ENCODE peak calls at places on chromosomes 5 and 9, in six cellular contexts. U, P, M, N, I and K are unnamed samples.

GRCh38 chr9:3238241-3238640 is 287.6 kb downstream of the RFX3 start:
- DNase-seq in N (no peak), P (peak; percentile 65), I (no peak), M (no peak), U (no peak), K (no peak)

GRCh38 chr9:77019810-77020437 is 469 bp downstream of the FOXB2 start:
- DNase-seq in N (no peak), M (no peak), P (peak; percentile 24), I (no peak), U (no peak), K (no peak)

GRCh38 chr5:150429410-150429873 is 16.7 kb upstream of the CD74 start:
- DNase-seq in P (no peak), M (no peak), N (no peak), U (no peak), I (no peak), K (no peak)

GRCh38 chr5:58268263-58268662 is 191.6 kb downstream of the PLK2 start:
- DNase-seq in M (no peak), N (no peak), U (no peak), I (no peak), P (no peak), K (no peak)

GRCh38 chr5:72470817-72471216 is 36.4 kb downstream of the ZNF366 start:
- DNase-seq in M (no peak), N (no peak), P (peak; percentile 79), U (no peak), I (no peak), K (no peak)

GRCh38 chr5:119578937-119579336 is 50.4 kb upstream of the FAM170A start:
- DNase-seq in N (no peak), P (peak; percentile 19), I (no peak), M (no peak), U (no peak), K (no peak)

GRCh38 chr5:142391031-142391872 is 66.4 kb upstream of the SPRY4 start:
- DNase-seq in N (no peak), I (no peak), P (peak; percentile 16), U (no peak), M (no peak), K (no peak)

GRCh38 chr5:127170918-127171600 is 97.8 kb upstream of the C5orf63 start:
- DNase-seq in U (no peak), P (no peak), I (no peak), M (no peak), N (no peak), K (no peak)

GRCh38 chr9:136981588-136982231 is 1.1 kb upstream of the LCNL1 start:
- DNase-seq in P (no peak), I (no peak), N (no peak), U (no peak), M (no peak), K (no peak)

GRCh38 chr9:131402073-131402472 is 8.2 kb downstream of the PRRC2B start:
- DNase-seq in U (no peak), I (no peak), N (no peak), P (peak; percentile 77), M (no peak), K (no peak)

GRCh38 chr5:64811050-64811640 is 42.4 kb downstream of the CWC27 start:
- DNase-seq in N (no peak), P (peak; percentile 78), M (no peak), I (peak; percentile 5), U (no peak), K (no peak)

GRCh38 chr9:95368377-95369160 is 51.1 kb upstream of the FANCC start:
- DNase-seq in U (no peak), N (no peak), M (no peak), P (no peak), I (no peak), K (no peak)

GRCh38 chr5:82719368-82719767 is 357.8 kb downstream of the TMEM167A start:
- DNase-seq in P (peak; percentile 21), I (no peak), M (no peak), U (no peak), N (no peak), K (no peak)

GRCh38 chr9:4670591-4670990 is 4.3 kb upstream of the SPATA6L start:
- DNase-seq in P (no peak), M (no peak), U (no peak), N (no peak), I (no peak), K (no peak)

GRCh38 chr9:136833381-136834142 is 8.7 kb upstream of the AJM1 start:
- DNase-seq in M (no peak), I (no peak), P (no peak), U (no peak), N (no peak), K (no peak)

GRCh38 chr5:126917918-126918623 is 112.3 kb downstream of the MARCHF3 start:
- DNase-seq in U (no peak), M (no peak), N (no peak), P (peak; percentile 34), I (no peak), K (peak; percentile 39)

GRCh38 chr5:1655496-1656270 is 131.9 kb upstream of the LPCAT1 start:
- DNase-seq in U (no peak), I (no peak), N (no peak), M (no peak), P (no peak), K (peak; percentile 66)
- H3K4me3 ChIP-seq in U (no peak overlapping the region), I (no peak overlapping the region), N (no peak overlapping the region), M (no peak overlapping the region), P (no peak overlapping the region), K (no peak overlapping the region)

GRCh38 chr9:91145496-91145895 is 216.2 kb downstream of the AUH start:
- DNase-seq in M (no peak), N (no peak), P (no peak), I (no peak), U (no peak), K (no peak)
- TF ChIP-seq CTCF in M (no peak), N (no peak), P (no peak), I (no peak), U (no peak), K (no peak)

GRCh38 chr5:173968154-173968553 is 20.8 kb upstream of the C5orf47 start:
- DNase-seq in P (no peak), I (no peak), M (no peak), U (no peak), N (no peak), K (no peak)

GRCh38 chr5:173964491-173964890 is 24.5 kb upstream of the C5orf47 start:
- DNase-seq in N (no peak), U (no peak), P (no peak), M (no peak), I (no peak), K (no peak)

GRCh38 chr5:173962436-173962835 is 26.5 kb upstream of the C5orf47 start:
- DNase-seq in U (no peak), P (no peak), M (no peak), N (no peak), I (no peak), K (no peak)

GRCh38 chr5:173963107-173963506 is 25.9 kb upstream of the C5orf47 start:
- DNase-seq in U (no peak), M (no peak), P (peak; percentile 86), I (no peak), N (no peak), K (no peak)

GRCh38 chr5:173963867-173964429 is 25.0 kb upstream of the C5orf47 start:
- DNase-seq in M (no peak), N (no peak), P (peak; percentile 37), I (no peak), U (peak; percentile 41), K (no peak)
- H3K4me3 ChIP-seq in M (no peak overlapping the region), N (peak overlapping the region; percentile 5), P (peak overlapping the region; percentile 27), I (no peak overlapping the region), U (no peak overlapping the region), K (peak overlapping the region; percentile 24)

DNA sequence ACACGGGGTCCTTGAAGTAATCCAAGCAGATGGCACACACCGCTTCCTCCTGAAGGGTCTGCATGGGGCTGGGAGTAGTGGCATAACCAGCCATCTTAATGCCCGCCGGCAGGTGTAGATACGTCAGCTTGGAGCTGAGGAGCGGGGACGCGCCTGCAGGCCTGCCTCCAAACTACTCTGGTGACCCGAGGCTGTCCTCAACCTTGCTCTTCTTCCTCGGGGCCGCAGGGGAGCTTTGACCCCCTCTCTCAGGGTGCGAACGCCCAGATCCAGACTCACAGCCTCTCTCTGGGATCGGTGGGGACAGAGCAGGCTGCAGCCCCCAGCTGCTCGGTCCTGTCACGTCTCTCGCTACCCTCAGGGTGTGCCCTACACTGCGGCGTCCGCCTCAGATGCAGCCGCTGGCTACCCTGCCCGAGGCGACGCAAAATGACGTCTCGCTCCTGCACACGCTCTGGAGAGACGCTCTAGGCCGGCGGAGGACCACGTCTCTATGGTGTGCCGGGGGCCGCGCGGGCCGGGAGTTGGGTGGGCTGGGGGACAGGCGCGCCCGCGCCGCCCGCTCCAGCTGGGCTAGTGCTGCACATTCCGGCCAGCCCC is at the start of gene TRIM52:
- DNase-seq in N (no peak), P (peak; percentile 97), U (peak; percentile 93), I (peak; percentile 77), M (peak; percentile 89), K (peak; percentile 95)
- TF ChIP-seq CTCF in N (peak; percentile 2), P (no peak), U (no peak), I (no peak), M (no peak), K (no peak)

DNA sequence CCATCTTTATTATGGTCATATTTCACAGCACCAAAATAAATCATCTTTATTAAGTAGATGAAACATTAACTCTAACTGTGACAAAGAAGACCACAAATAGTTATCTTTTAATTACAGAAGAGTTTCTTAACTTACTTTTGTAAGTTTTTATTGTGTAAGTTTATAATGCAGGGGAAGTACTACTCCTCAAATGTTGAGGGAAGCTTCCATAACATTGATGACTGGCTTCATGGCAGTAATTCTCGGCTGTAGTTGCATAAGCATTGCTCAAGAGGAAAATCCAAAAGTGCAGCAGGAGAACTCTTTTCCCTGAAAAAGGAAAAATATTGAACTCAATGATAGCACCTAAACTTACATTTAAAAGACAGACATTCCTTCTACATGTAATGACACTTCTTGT is 4.6 kb downstream of the TSLP start:
- DNase-seq in I (no peak), M (no peak), P (no peak), N (no peak), U (no peak), K (no peak)
- H3K4me3 ChIP-seq in I (no peak overlapping the region), M (no peak overlapping the region), P (no peak overlapping the region), N (no peak overlapping the region), U (no peak overlapping the region), K (no peak overlapping the region)